ENCODE peak calls at places on chromosomes 2 and 18, in eight cellular contexts. C is HL-60, G is astrocyte of the spinal cord, O is IMR-90, H is GM12878, P is coronary artery, B is fibroblast of lung, I is bronchial epithelial cell. D is an unnamed sample.

GRCh38 chr2:72973566-72974435 is 56.5 kb downstream of the EMX1 start:
- DNase-seq in O (peak), H (no peak), G (peak), P (no peak), I (peak), C (peak), B (peak), D (peak)

GRCh38 chr2:10242998-10243925 is 59.4 kb upstream of the HPCAL1 start:
- DNase-seq in P (no peak), O (no peak), B (no peak), H (no peak), G (no peak), I (no peak), C (no peak), D (no peak)

GRCh38 chr2:190267302-190267701 is 52.3 kb downstream of the HIBCH start:
- DNase-seq in G (peak), P (no peak), B (peak), H (no peak), O (peak), I (peak), C (no peak), D (peak)

GRCh38 chr2:182372661-182373060 is 54.2 kb downstream of the PDE1A start:
- DNase-seq in H (no peak), O (peak), I (peak), G (peak), B (peak), P (no peak), C (no peak), D (peak)

GRCh38 chr2:54941248-54941984 is 108.8 kb downstream of the RTN4 start:
- DNase-seq in O (no peak), B (no peak), I (no peak), C (no peak), P (no peak), H (no peak), G (no peak), D (no peak)

GRCh38 chr2:222791946-222792649 is 68.7 kb upstream of the ACSL3 start:
- DNase-seq in P (peak), O (no peak), I (no peak), C (peak), G (no peak), H (no peak), B (peak), D (no peak)

GRCh38 chr2:39481611-39482010 is 44.5 kb upstream of the MAP4K3 start:
- DNase-seq in B (peak), G (peak), C (no peak), P (no peak), H (no peak), I (peak), O (peak), D (peak)

GRCh38 chr18:9613550-9614400 is 584 bp downstream of the PPP4R1 start:
- DNase-seq in P (peak), I (no peak), G (peak), C (peak), B (peak), O (peak), H (no peak), D (peak)

GRCh38 chr18:3281456-3282400 is 19.8 kb downstream of the MYL12B start:
- DNase-seq in B (peak), G (peak), P (no peak), H (no peak), I (peak), C (peak), O (peak), D (peak)

GRCh38 chr18:61595615-61596014 is 262.4 kb downstream of the CDH20 start:
- DNase-seq in O (no peak), B (peak), P (no peak), G (no peak), C (no peak), H (no peak), I (no peak), D (no peak)

GRCh38 chr2:27083410-27084296 is 2.9 kb upstream of the KHK start:
- DNase-seq in O (no peak), G (no peak), C (no peak), P (no peak), H (no peak), B (no peak), I (peak), D (peak)

GRCh38 chr2:46481541-46482193 is 2.3 kb downstream of the TMEM247 start:
- DNase-seq in G (peak), P (no peak), C (no peak), O (peak), H (no peak), I (peak), B (peak), D (peak)
- TF ChIP-seq CTCF in G (no peak), P (no peak), C (no peak), O (no peak), H (no peak), I (no peak), B (no peak), D (no peak)

GRCh38 chr2:85756822-85757435 is 3.1 kb downstream of the ATOH8 start:
- DNase-seq in O (no peak), G (no peak), H (no peak), C (no peak), P (no peak), B (no peak), I (no peak), D (no peak)

GRCh38 chr2:85754313-85755095 is 713 bp downstream of the ATOH8 start:
- DNase-seq in O (peak), B (peak), G (peak), H (no peak), P (no peak), I (no peak), C (peak), D (peak)

GRCh38 chr2:85757860-85758259 is 4.1 kb downstream of the ATOH8 start:
- DNase-seq in O (no peak), C (no peak), I (no peak), H (no peak), G (no peak), B (no peak), P (no peak), D (no peak)

GRCh38 chr2:85755122-85756027 is 1.6 kb downstream of the ATOH8 start:
- DNase-seq in H (no peak), P (no peak), O (peak), B (peak), C (no peak), I (no peak), G (peak), D (no peak)

DNA sequence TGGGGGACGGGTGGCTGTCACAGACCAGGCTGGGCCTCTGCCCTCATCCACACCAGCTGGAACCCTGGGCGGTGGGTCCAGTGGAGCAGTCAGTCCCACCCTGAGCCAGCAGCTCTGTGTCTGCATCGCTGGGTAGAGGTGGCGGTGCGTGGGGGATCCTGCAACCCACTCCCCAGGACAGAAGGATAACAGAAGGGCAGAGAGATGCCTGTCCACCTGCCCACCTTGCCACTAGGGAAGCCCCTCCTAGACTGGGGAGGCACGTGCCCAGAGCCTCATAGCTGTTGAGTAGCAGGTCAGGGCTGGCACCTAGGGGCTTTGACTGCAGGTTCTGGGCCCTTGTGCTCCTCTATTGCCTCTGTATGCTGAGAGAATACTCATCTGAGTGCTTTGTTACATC is 2.4 kb downstream of the ATOH8 start:
- DNase-seq in O (no peak), G (no peak), B (no peak), P (no peak), C (no peak), H (no peak), I (no peak), D (no peak)
- H3K4me3 ChIP-seq in O (peak), G (peak), B (peak), P (peak), C (no peak), H (no peak), I (no peak), D (no peak)

GRCh38 chr18:63532471-63532870 is 9.7 kb upstream of the SERPINB12 start:
- DNase-seq in P (no peak), G (no peak), B (no peak), H (no peak), O (no peak), I (no peak), C (no peak), D (no peak)
- TF ChIP-seq CTCF in P (no peak), G (no peak), B (no peak), H (no peak), O (no peak), I (no peak), C (no peak), D (no peak)

GRCh38 chr18:7566244-7566586 is 901 bp upstream of the PTPRM start:
- DNase-seq in G (peak), I (no peak), P (no peak), C (no peak), B (peak), H (no peak), O (no peak), D (no peak)

GRCh38 chr18:7567487-7568425 is 640 bp downstream of the PTPRM start:
- DNase-seq in H (no peak), C (no peak), P (peak), G (peak), B (peak), I (peak), O (peak), D (peak)

GRCh38 chr18:7568426-7568825 is 1.3 kb downstream of the PTPRM start:
- DNase-seq in P (peak), C (no peak), H (no peak), I (no peak), O (peak), G (peak), B (peak), D (peak)

GRCh38 chr18:7565677-7566076 is 1.4 kb upstream of the PTPRM start:
- DNase-seq in I (no peak), P (no peak), H (no peak), O (no peak), C (no peak), G (no peak), B (no peak), D (no peak)

GRCh38 chr18:7566587-7567486 is at the start of gene PTPRM:
- DNase-seq in O (peak), B (peak), P (peak), G (peak), H (no peak), C (no peak), I (peak), D (peak)
- H3K4me3 ChIP-seq in O (peak), B (peak), P (peak), G (peak), H (no peak), C (peak), I (peak), D (peak)

DNA sequence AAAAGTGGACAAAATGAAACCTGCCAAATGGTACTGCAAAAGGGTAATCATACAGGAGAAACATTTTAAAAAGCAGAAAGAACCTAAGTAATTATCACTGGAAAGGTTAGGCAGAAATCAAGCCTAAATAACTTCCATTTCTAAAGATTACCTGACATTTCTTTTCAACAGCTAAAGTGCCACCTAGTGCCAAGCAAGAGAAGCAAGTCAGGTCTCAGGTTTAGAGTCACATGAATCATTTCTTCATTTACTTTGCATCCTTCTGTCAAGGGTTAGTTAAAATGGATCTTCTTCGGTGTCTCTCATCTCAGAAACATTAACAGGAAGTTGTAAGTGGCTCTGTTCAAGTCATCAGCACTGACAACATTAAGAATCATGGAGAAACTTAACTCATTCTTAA is 90.3 kb downstream of the AKAIN1 start:
- DNase-seq in C (no peak), I (no peak), G (no peak), H (no peak), O (no peak), P (no peak), B (no peak), D (peak)
- TF ChIP-seq CTCF in C (peak), I (no peak), G (no peak), H (peak), O (no peak), P (no peak), B (no peak), D (no peak)

DNA sequence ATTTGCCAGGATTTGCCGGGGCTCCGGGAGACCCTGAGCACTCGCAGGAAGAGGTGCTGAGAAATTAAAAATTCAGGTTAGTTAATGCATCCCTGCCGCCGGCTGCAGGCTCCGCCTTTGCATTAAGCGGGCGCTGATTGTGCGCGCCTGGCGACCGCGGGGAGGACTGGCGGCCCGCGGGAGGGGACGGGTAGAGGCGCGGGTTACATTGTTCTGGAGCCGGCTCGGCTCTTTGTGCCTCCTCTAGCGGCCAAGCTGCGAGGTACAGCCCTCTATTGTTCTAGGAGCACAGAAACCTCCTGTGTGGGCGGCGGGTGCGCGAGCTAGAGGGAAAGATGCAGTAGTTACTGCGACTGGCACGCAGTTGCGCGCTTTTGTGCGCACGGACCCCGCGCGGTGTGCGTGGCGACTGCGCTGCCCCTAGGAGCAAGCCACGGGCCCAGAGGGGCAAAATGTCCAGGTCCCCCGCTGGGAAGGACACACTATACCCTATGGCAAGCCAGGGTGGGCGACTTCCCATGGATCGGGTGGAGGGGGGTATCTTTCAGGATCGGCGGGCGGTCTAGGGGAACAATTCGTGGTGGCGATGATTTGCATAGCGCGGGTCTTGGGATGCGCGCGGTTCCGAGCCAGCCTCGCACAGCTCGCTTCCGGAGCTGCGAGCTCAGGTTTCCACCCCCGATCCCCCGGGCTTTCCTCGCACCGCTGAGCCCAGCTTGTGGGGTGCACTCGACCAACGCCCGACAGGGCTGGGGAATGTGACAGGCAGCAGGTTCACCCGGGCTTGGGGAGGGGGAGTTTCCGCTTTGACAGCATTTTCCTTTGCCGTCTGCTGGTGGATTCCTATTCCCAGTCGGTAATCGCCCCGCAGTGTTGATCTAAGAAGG is 2.9 kb downstream of the ONECUT2 start:
- DNase-seq in C (peak), O (peak), H (no peak), P (no peak), B (peak), G (no peak), I (peak), D (peak)
- H3K4me3 ChIP-seq in C (no peak), O (no peak), H (no peak), P (peak), B (no peak), G (peak), I (no peak), D (no peak)

GRCh38 chr18:36412778-36413177 is 115.3 kb downstream of the FHOD3 start:
- DNase-seq in O (no peak), P (no peak), H (no peak), G (peak), B (no peak), I (peak), C (no peak), D (peak)
- TF ChIP-seq CTCF in O (peak), P (no peak), H (peak), G (peak), B (peak), I (peak), C (peak), D (peak)

GRCh38 chr2:213561759-213562158 is 277.5 kb downstream of the SPAG16 start:
- DNase-seq in O (no peak), I (no peak), B (no peak), G (no peak), P (no peak), H (no peak), C (no peak), D (no peak)

GRCh38 chr2:213559053-213559452 is 274.8 kb downstream of the SPAG16 start:
- DNase-seq in C (no peak), I (no peak), B (no peak), P (no peak), H (no peak), G (no peak), O (no peak), D (no peak)

GRCh38 chr2:213562539-213563180 is 278.4 kb downstream of the SPAG16 start:
- DNase-seq in P (no peak), O (no peak), B (no peak), H (no peak), G (no peak), C (no peak), I (no peak), D (no peak)
- H3K4me3 ChIP-seq in P (no peak), O (no peak), B (no peak), H (no peak), G (no peak), C (no peak), I (no peak), D (no peak)

DNA sequence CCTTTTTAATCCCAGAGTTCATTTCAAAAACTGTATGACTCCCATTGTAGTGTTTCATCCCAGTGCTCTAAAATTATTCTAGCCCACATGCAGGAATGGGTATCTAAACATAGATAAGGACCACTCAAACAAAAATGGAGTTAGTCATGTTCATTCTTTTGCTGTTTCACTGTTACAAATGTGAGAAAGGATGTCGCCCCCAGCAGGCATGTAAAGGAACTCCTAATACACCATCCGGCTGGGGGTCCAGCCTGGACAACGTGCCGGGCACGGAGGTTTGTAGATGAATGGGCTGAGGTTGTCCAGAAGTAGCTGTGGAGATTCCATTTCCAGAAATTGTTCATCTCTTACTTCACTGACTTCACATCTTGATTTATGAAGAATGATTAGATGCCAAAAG is 101.9 kb upstream of the RAB12 start:
- DNase-seq in H (no peak), I (peak), B (no peak), C (no peak), G (no peak), P (peak), O (peak), D (no peak)
- TF ChIP-seq CTCF in H (no peak), I (no peak), B (peak), C (no peak), G (peak), P (no peak), O (peak), D (peak)

GRCh38 chr2:17539596-17539992 is 902 bp upstream of the VSNL1 start:
- DNase-seq in B (peak), O (no peak), I (peak), C (no peak), P (no peak), H (no peak), G (peak), D (peak)
- H3K4me3 ChIP-seq in B (peak), O (no peak), I (peak), C (no peak), P (peak), H (no peak), G (peak), D (peak)

D was measured in epithelial cell of esophagus.